ENCODE peak calls at places on chromosomes 11 and 22, in seven cellular contexts. U, T, Y, A, G, B and D are unnamed samples.
A peak's percentile ranks its signal among the peaks of the same experiment; 100 is the strongest.

GRCh38 chr22:42814215-42814614 is 42.9 kb downstream of the ARFGAP3 start:
- DNase-seq in G (peak; percentile 42), A (no peak), Y (peak; percentile 22), B (no peak), T (no peak), U (no peak), D (no peak)

GRCh38 chr11:112118176-112118575 is 31.5 kb downstream of the SDHD start:
- DNase-seq in U (no peak), A (no peak), B (peak; percentile 10), G (no peak), T (no peak), Y (no peak), D (no peak)

GRCh38 chr11:128492903-128493569 is 94.3 kb downstream of the ETS1 start:
- DNase-seq in G (no peak), T (no peak), A (no peak), U (no peak), B (no peak), Y (no peak), D (no peak)

GRCh38 chr11:41789376-41789775 is 329.9 kb upstream of the LRRC4C start:
- DNase-seq in Y (no peak), A (no peak), T (no peak), B (no peak), G (no peak), U (no peak), D (no peak)

GRCh38 chr11:65314501-65315203 is at the start of gene CDC42EP2:
- DNase-seq in Y (peak; percentile 86), A (peak; percentile 93), U (peak; percentile 91), T (peak; percentile 95), G (peak; percentile 74), B (peak; percentile 75), D (peak; percentile 95)

GRCh38 chr22:43110927-43111623 is 525 bp downstream of the BIK start:
- DNase-seq in T (peak; percentile 58), U (peak; percentile 81), Y (peak; percentile 41), G (no peak), A (peak; percentile 26), B (peak; percentile 74), D (no peak)

GRCh38 chr22:26592368-26593015 is 2.6 kb upstream of the TPST2 start:
- DNase-seq in G (no peak), B (peak; percentile 92), U (peak; percentile 67), Y (no peak), T (no peak), A (no peak), D (no peak)

GRCh38 chr22:49848690-49849160 is 4.9 kb upstream of the ZBED4 start:
- DNase-seq in T (no peak), U (no peak), B (no peak), Y (no peak), A (no peak), G (no peak), D (no peak)

GRCh38 chr11:122360875-122361274 is 244.9 kb upstream of the BLID start:
- DNase-seq in U (no peak), Y (no peak), B (no peak), G (no peak), A (no peak), T (no peak), D (no peak)

GRCh38 chr11:111449696-111450479 is 62.3 kb downstream of the BTG4 start:
- DNase-seq in T (no peak), A (no peak), U (no peak), B (no peak), G (no peak), Y (no peak), D (peak; percentile 65)

GRCh38 chr11:65036931-65037330 is 4.1 kb upstream of the SAC3D1 start:
- DNase-seq in U (peak; percentile 54), Y (peak; percentile 68), G (no peak), T (peak; percentile 85), A (no peak), B (no peak), D (no peak)

GRCh38 chr11:43984519-43985385 is 42.3 kb downstream of the C11orf96 start:
- DNase-seq in U (no peak), Y (peak; percentile 81), B (no peak), A (no peak), T (peak; percentile 65), G (peak; percentile 80), D (no peak)

GRCh38 chr11:68753300-68753699 is 2.0 kb upstream of the TESMIN start:
- DNase-seq in T (no peak), G (no peak), Y (no peak), U (no peak), B (no peak), A (no peak), D (no peak)
- TF ChIP-seq CTCF in T (no peak), G (peak; percentile 28), Y (no peak), U (no peak), B (no peak), A (no peak), D (no peak)

GRCh38 chr11:124747406-124748099 is 4.5 kb downstream of the VSIG2 start:
- DNase-seq in U (no peak), T (no peak), A (no peak), Y (no peak), B (no peak), G (no peak), D (no peak)

GRCh38 chr11:124745270-124745834 is 5.6 kb downstream of the NRGN start:
- DNase-seq in T (no peak), U (peak; percentile 64), A (no peak), Y (no peak), G (no peak), B (no peak), D (no peak)

GRCh38 chr11:124746621-124747243 is 5.3 kb downstream of the VSIG2 start:
- DNase-seq in T (peak; percentile 86), G (peak; percentile 89), B (peak; percentile 86), U (peak; percentile 93), Y (peak; percentile 93), A (peak; percentile 77), D (no peak)

GRCh38 chr11:124748100-124748418 is 4.0 kb downstream of the VSIG2 start:
- DNase-seq in B (no peak), G (no peak), A (no peak), T (no peak), U (no peak), Y (no peak), D (no peak)

DNA sequence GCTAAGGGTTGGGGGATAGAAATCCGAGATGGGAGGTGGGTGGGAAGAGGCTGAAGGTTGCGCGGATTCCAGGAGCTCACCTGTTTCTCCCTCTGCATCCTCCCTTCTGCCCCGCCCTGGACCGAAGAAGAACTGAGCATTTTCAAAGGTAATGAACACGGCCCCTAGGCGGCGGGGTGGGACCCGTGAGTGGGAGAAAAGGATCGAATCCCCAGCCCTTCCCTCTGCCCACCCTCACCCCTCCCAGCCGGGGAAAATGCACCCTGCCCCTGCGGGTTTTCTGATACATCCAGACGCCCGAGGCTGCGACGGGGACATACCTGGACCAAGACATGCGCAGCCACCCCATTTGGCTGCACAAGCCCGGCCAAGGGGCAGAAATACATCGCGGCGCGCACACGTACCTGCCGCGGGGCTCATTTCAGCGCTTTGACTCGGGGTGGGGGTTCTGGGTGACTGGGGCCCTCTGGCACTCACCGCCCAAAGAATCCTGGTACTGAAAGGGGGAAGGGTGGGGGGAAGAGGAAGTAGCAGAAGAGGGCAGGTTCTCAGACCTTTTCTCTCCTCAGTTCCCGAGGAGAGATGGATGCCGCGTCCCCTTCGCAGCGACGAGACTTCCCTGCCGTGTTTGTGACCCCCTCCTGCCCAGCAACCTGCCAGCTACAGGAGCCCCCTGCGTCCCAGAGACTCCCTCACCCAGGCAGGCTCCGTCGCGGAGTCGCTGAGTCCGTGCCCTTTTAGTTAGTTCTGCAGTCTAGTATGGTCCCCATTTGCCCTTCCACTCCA is 6.0 kb downstream of the VSIG2 start:
- DNase-seq in A (no peak), B (peak; percentile 37), T (no peak), G (no peak), U (peak; percentile 75), Y (no peak), D (no peak)
- TF ChIP-seq CTCF in A (no peak), B (peak; percentile 40), T (peak; percentile 19), G (peak; percentile 45), U (peak; percentile 21), Y (no peak), D (peak; percentile 12)

DNA sequence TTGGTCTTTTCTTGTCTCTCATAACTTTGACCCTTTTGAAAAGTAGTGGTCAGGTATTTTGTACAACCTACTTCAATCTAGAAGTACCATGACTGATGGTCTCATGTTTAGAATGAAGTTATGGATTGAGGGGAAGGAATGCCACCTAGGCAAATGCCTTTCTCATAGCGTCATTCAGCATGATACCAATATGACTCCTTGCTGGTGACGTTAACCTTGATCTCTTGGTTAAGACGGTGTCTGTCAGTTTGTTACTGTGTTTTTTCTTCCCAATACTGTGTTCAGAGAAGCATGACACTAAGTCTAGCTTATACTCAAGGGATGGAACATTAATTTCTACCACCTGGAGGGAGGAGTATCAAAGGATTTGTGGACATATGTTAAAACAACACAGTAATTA is 130.9 kb downstream of the KIF18A start:
- DNase-seq in U (no peak), B (no peak), T (no peak), Y (no peak), G (no peak), A (no peak), D (no peak)
- TF ChIP-seq CTCF in U (no peak), B (no peak), T (no peak), Y (no peak), G (no peak), A (no peak), D (no peak)

DNA sequence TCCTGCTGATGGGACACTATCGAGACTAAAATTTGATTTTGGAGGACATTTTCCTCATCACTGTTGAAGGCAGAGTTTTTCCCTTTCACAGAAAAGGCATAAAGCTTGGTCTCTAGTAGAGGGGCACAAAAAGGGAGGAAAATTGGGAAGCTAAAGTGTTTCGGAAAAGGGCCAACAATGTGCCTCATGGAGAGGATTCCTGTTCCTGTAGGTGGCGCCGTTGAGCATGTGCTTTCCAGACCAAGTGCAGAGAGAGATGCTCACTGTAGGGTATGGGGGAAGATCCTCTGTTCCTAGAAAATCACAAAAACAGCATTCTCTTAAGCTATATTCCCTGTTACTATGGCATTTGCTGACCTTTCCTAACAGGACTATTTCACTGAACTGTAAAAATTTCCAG is 18.4 kb upstream of the OR4C5 start:
- DNase-seq in Y (no peak), G (no peak), B (peak; percentile 3), A (no peak), T (no peak), U (no peak), D (no peak)
- TF ChIP-seq CTCF in Y (no peak), G (no peak), B (peak; percentile 28), A (no peak), T (no peak), U (no peak), D (no peak)

GRCh38 chr22:18078329-18079041 is 695 bp downstream of the PEX26 start:
- DNase-seq in B (peak; percentile 84), A (peak; percentile 33), Y (no peak), T (peak; percentile 68), U (peak; percentile 83), G (peak; percentile 34), D (no peak)
- TF ChIP-seq CTCF in B (no peak), A (no peak), Y (no peak), T (no peak), U (no peak), G (peak; percentile 35), D (no peak)

GRCh38 chr11:13210424-13210823 is 67.2 kb upstream of the BMAL1 start:
- DNase-seq in G (peak; percentile 57), U (no peak), B (peak; percentile 61), T (peak; percentile 72), A (peak; percentile 52), Y (peak; percentile 58), D (no peak)
- TF ChIP-seq CTCF in G (peak; percentile 73), U (peak; percentile 41), B (peak; percentile 46), T (peak; percentile 67), A (peak; percentile 60), Y (peak; percentile 48), D (peak; percentile 84)